ENCODE peak calls at places on chromosome 13, in nine cellular contexts. B is NCI-H2029; O is HT-29; J is stimulated activated CD8-positive, alpha-beta memory T cell treated with anti-CD3 and anti-CD28 coated beads, Interleukin-15, amount 100 ng/mL, for 1 hour; V is omental fat pad; G is AG08395; X is NCI-H2081 treated with DMSO at 0.1 percent for 48 hours; S is head of caudate nucleus; U is activated T-cell treated with anti-CD3 and anti-CD28 coated beads for 1 hour. A is an unnamed sample.

GRCh38 chr13:20149762-20150161 is 11.1 kb downstream of the GJA3 start:
- DNase-seq in G (no peak), X (no peak), J (no peak), U (no peak), S (no peak), V (no peak), B (no peak), O (no peak), A (no peak)

GRCh38 chr13:27644302-27644701 is 22.6 kb downstream of the POLR1D start:
- DNase-seq in X (no peak), B (no peak), O (no peak), V (no peak), U (no peak), J (no peak), S (no peak), G (peak; percentile 68), A (no peak)

GRCh38 chr13:45063261-45063870 is 56.9 kb upstream of the GTF2F2 start:
- DNase-seq in U (no peak), B (no peak), O (no peak), G (peak; percentile 40), S (no peak), V (no peak), X (no peak), J (no peak), A (no peak)

GRCh38 chr13:66407159-66407558 is 823.0 kb downstream of the PCDH9 start:
- DNase-seq in X (no peak), U (no peak), S (no peak), O (no peak), G (no peak), B (no peak), V (no peak), J (no peak), A (no peak)

GRCh38 chr13:112700291-112701060 is 10.6 kb downstream of the ATP11A start:
- DNase-seq in V (no peak), B (no peak), S (no peak), X (no peak), U (no peak), G (no peak), O (no peak), J (no peak), A (no peak)

GRCh38 chr13:20363162-20363561 is 131.0 kb upstream of the GJB6 start:
- DNase-seq in U (no peak), J (no peak), V (no peak), X (no peak), S (no peak), O (no peak), G (no peak), B (no peak), A (no peak)

GRCh38 chr13:105972811-105973590 is 562.5 kb downstream of the EFNB2 start:
- DNase-seq in U (no peak), V (no peak), G (peak; percentile 38), X (no peak), B (no peak), J (no peak), S (no peak), O (no peak), A (no peak)

GRCh38 chr13:29886446-29886845 is 36.0 kb upstream of the UBL3 start:
- DNase-seq in S (no peak), V (no peak), B (no peak), G (no peak), O (no peak), X (no peak), U (no peak), J (no peak), A (no peak)

GRCh38 chr13:68608147-68608546 is 1378.0 kb upstream of the PCDH9 start:
- DNase-seq in B (no peak), G (no peak), V (no peak), X (no peak), J (no peak), U (no peak), S (no peak), O (no peak), A (no peak)

GRCh38 chr13:80010846-80011245 is 330.1 kb downstream of the SPRY2 start:
- DNase-seq in U (no peak), G (no peak), B (no peak), J (no peak), V (no peak), O (no peak), X (no peak), S (peak; percentile 50), A (no peak)

GRCh38 chr13:33884506-33885221 is 66.7 kb downstream of the RFC3 start:
- DNase-seq in O (no peak), G (no peak), U (no peak), S (no peak), X (no peak), V (no peak), B (no peak), J (no peak), A (no peak)

GRCh38 chr13:105804561-105805190 is 730.8 kb downstream of the EFNB2 start:
- DNase-seq in G (peak; percentile 55), X (no peak), B (no peak), V (no peak), S (peak; percentile 10), U (no peak), J (no peak), O (peak; percentile 70), A (no peak)

GRCh38 chr13:100673376-100673830 is 1.2 kb downstream of the TMTC4 start:
- DNase-seq in B (no peak), U (no peak), V (no peak), J (no peak), X (no peak), O (no peak), G (no peak), S (no peak), A (no peak)

GRCh38 chr13:108629353-108629752 is at the start of gene MYO16:
- DNase-seq in S (peak; percentile 13), O (no peak), U (no peak), J (no peak), V (no peak), X (no peak), G (no peak), B (no peak), A (no peak)

GRCh38 chr13:105342421-105342820 is 1193.0 kb downstream of the EFNB2 start:
- DNase-seq in J (no peak), V (no peak), X (no peak), G (no peak), U (no peak), O (no peak), B (no peak), S (no peak), A (no peak)

GRCh38 chr13:78881054-78881453 is 222.1 kb upstream of the OBI1 start:
- DNase-seq in U (no peak), S (no peak), G (no peak), J (no peak), V (no peak), O (no peak), X (peak; percentile 37), B (peak; percentile 1), A (no peak)

GRCh38 chr13:46665630-46666482 is 112.9 kb downstream of the LRCH1 start:
- DNase-seq in O (peak; percentile 76), B (no peak), J (no peak), U (no peak), V (no peak), S (no peak), X (no peak), G (no peak), A (no peak)

GRCh38 chr13:103275708-103276107 is 209.5 kb upstream of the SLC10A2 start:
- DNase-seq in O (no peak), V (no peak), S (no peak), U (no peak), X (no peak), B (no peak), G (no peak), J (no peak), A (no peak)

GRCh38 chr13:111099292-111099691 is 15.8 kb upstream of the ARHGEF7 start:
- DNase-seq in B (no peak), X (no peak), J (no peak), U (no peak), V (no peak), O (peak; percentile 40), G (no peak), S (no peak), A (no peak)

GRCh38 chr13:49218493-49219051 is 1.6 kb upstream of the MLNR start:
- DNase-seq in S (no peak), J (no peak), V (no peak), U (no peak), G (no peak), B (no peak), X (no peak), O (no peak), A (no peak)

GRCh38 chr13:112074139-112074710 is 7.3 kb downstream of the SOX1 start:
- DNase-seq in U (no peak), B (no peak), J (no peak), X (no peak), S (no peak), V (no peak), G (no peak), O (no peak), A (no peak)

GRCh38 chr13:52399708-52400107 is 6.3 kb downstream of the THSD1 start:
- DNase-seq in U (no peak), S (no peak), X (no peak), G (no peak), O (no peak), B (no peak), J (no peak), V (no peak), A (no peak)

GRCh38 chr13:109182777-109183465 is 553.5 kb downstream of the MYO16 start:
- DNase-seq in O (no peak), X (no peak), V (no peak), G (no peak), B (no peak), S (no peak), U (no peak), J (no peak), A (no peak)

GRCh38 chr13:114025432-114026127 is 51.7 kb upstream of the C13orf46 start:
- DNase-seq in X (no peak), B (no peak), S (no peak), G (peak; percentile 78), J (no peak), U (no peak), O (no peak), V (no peak), A (no peak)

GRCh38 chr13:65336916-65337315 is 1893.2 kb downstream of the PCDH9 start:
- DNase-seq in S (no peak), X (peak; percentile 52), V (no peak), O (no peak), B (no peak), U (no peak), G (no peak), J (no peak), A (no peak)

A was measured in T-helper 9 cell.